ENCODE peak calls at places on chromosomes 3 and 15, in five cellular contexts. One of them, this sample, is unnamed.

GRCh38 chr3:154795582-154795981 is 284.5 kb upstream of the MME start:
- DNase-seq in BJ: peak; percentile 78
- DNase-seq in endodermal cell: no peak
- DNase-seq in AG09309: peak; percentile 70
- DNase-seq in AG04450: peak; percentile 74
- DNase-seq in this sample: peak; percentile 93

GRCh38 chr3:172635588-172635987 is 75.3 kb downstream of the NCEH1 start:
- DNase-seq in BJ: no peak
- DNase-seq in endodermal cell: no peak
- DNase-seq in AG09309: no peak
- DNase-seq in AG04450: no peak
- DNase-seq in this sample: no peak

GRCh38 chr15:58793862-58794261 is 22.8 kb downstream of the MINDY2 start:
- DNase-seq in BJ: no peak
- DNase-seq in endodermal cell: no peak
- DNase-seq in AG09309: no peak
- DNase-seq in AG04450: no peak
- DNase-seq in this sample: no peak

GRCh38 chr15:77659350-77660321 is 26.9 kb upstream of the LINGO1 start:
- DNase-seq in BJ: no peak
- DNase-seq in endodermal cell: peak; percentile 89
- DNase-seq in AG09309: peak; percentile 7
- DNase-seq in AG04450: no peak
- DNase-seq in this sample: no peak

GRCh38 chr3:173753593-173753992 is 356.0 kb downstream of the NLGN1 start:
- DNase-seq in BJ: no peak
- DNase-seq in endodermal cell: no peak
- DNase-seq in AG09309: no peak
- DNase-seq in AG04450: no peak
- DNase-seq in this sample: no peak

GRCh38 chr3:125125822-125126245 is 70.0 kb upstream of the HEG1 start:
- DNase-seq in BJ: peak; percentile 94
- DNase-seq in endodermal cell: no peak
- DNase-seq in AG09309: peak; percentile 99
- DNase-seq in AG04450: peak; percentile 84
- DNase-seq in this sample: peak; percentile 84

GRCh38 chr15:58771621-58772235 is 626 bp downstream of the MINDY2 start:
- DNase-seq in BJ: no peak
- DNase-seq in endodermal cell: peak; percentile 83
- DNase-seq in AG09309: no peak
- DNase-seq in AG04450: no peak
- DNase-seq in this sample: no peak

GRCh38 chr15:59950603-59951388 is 53.3 kb upstream of the FOXB1 start:
- DNase-seq in BJ: no peak
- DNase-seq in endodermal cell: no peak
- DNase-seq in AG09309: no peak
- DNase-seq in AG04450: no peak
- DNase-seq in this sample: no peak

GRCh38 chr3:157317895-157318294 is 118.8 kb upstream of the PTX3 start:
- DNase-seq in BJ: no peak
- DNase-seq in endodermal cell: no peak
- DNase-seq in AG09309: no peak
- DNase-seq in AG04450: no peak
- DNase-seq in this sample: no peak

DNA sequence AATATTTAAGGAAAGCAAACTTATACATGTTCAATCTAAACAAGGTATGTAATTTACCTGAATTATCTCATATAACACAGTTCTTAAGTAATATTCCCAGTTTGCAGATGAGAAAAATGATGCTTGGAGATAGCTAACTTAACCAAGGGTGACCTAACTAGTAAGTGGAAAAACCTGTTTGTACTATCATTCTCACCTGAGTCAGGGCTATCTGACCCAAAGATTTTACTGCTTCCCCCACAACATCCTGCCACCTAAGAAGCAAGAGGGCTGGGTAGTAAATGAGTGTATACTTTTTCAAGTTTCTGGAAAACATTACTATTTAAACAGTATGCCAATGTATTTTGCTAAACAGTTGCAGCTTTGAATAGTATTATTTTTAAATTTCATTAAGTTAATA is 10.6 kb downstream of the TP63 start:
- DNase-seq in BJ: no peak
- DNase-seq in endodermal cell: no peak
- DNase-seq in AG09309: no peak
- DNase-seq in AG04450: no peak
- DNase-seq in this sample: no peak
- H3K4me3 ChIP-seq in BJ: no peak overlapping the region
- H3K4me3 ChIP-seq in endodermal cell: no peak overlapping the region
- H3K4me3 ChIP-seq in AG09309: no peak overlapping the region
- H3K4me3 ChIP-seq in AG04450: no peak overlapping the region
- H3K4me3 ChIP-seq in this sample: no peak overlapping the region

DNA sequence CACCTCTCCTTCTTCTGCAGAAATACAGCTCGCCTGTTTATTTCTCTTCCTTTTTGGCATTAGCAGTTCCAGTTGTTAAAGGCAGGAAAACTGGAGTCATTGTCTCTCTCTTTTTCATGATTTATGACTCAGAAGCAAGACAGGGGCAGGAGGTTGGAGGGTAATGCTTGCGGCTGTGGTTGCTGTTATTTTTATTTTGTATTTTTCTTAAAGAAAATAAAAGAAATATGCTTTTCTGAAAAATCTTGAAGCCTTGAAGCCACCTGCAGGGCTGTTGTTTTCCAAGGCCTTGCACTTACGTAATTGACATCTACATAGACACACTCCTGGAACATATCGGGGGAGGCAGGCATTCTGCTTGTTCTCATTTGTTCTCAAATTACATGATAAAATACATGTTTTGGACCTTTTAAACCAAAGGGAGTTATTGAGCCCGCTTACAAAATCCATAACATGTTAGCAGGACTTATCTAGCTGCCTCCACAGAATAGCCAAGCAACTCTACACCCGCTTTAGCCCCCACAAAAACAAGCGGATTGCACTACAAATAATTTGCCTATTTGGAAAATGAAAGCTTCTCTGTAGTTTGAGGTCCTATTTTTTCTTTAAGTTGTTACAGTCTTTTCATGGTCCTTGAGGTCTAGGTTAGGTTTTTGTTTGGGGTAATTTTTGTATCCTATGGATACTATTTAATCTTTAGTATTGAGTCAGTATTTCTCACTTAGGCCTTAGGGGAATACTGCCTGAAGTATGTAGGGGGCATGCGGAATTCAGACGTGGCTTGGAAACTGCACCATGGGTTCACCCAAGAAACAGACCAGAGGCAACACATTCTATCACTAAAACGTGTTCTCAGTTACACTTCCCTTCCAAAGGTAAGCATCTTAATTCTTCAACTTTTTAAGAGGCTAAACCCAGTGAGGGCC is 1004.5 kb upstream of the NR2F2 start:
- DNase-seq in BJ: no peak
- DNase-seq in endodermal cell: no peak
- DNase-seq in AG09309: no peak
- DNase-seq in AG04450: no peak
- DNase-seq in this sample: peak; percentile 26
- H3K4me3 ChIP-seq in BJ: peak overlapping the region; percentile 32
- H3K4me3 ChIP-seq in endodermal cell: peak overlapping the region; percentile 78
- H3K4me3 ChIP-seq in AG09309: no peak overlapping the region
- H3K4me3 ChIP-seq in AG04450: peak overlapping the region; percentile 57
- H3K4me3 ChIP-seq in this sample: peak overlapping the region; percentile 47

GRCh38 chr3:21484323-21485154 is 266.5 kb downstream of the ZNF385D start:
- DNase-seq in BJ: no peak
- DNase-seq in endodermal cell: peak; percentile 93
- DNase-seq in AG09309: no peak
- DNase-seq in AG04450: peak; percentile 34
- DNase-seq in this sample: peak; percentile 23
- H3K4me3 ChIP-seq in BJ: no peak overlapping the region
- H3K4me3 ChIP-seq in endodermal cell: no peak overlapping the region
- H3K4me3 ChIP-seq in AG09309: no peak overlapping the region
- H3K4me3 ChIP-seq in AG04450: no peak overlapping the region
- H3K4me3 ChIP-seq in this sample: no peak overlapping the region

GRCh38 chr3:177598110-177598833 is 401.0 kb upstream of the TBL1XR1 start:
- DNase-seq in BJ: no peak
- DNase-seq in endodermal cell: no peak
- DNase-seq in AG09309: no peak
- DNase-seq in AG04450: no peak
- DNase-seq in this sample: no peak

GRCh38 chr3:177595789-177596188 is 398.5 kb upstream of the TBL1XR1 start:
- DNase-seq in BJ: no peak
- DNase-seq in endodermal cell: no peak
- DNase-seq in AG09309: no peak
- DNase-seq in AG04450: no peak
- DNase-seq in this sample: no peak

GRCh38 chr3:177596248-177596821 is 399.1 kb upstream of the TBL1XR1 start:
- DNase-seq in BJ: no peak
- DNase-seq in endodermal cell: no peak
- DNase-seq in AG09309: no peak
- DNase-seq in AG04450: no peak
- DNase-seq in this sample: no peak

GRCh38 chr3:177597325-177598109 is 400.2 kb upstream of the TBL1XR1 start:
- DNase-seq in BJ: peak; percentile 57
- DNase-seq in endodermal cell: no peak
- DNase-seq in AG09309: peak; percentile 79
- DNase-seq in AG04450: no peak
- DNase-seq in this sample: peak; percentile 81

GRCh38 chr3:177596822-177597271 is 399.6 kb upstream of the TBL1XR1 start:
- DNase-seq in BJ: no peak
- DNase-seq in endodermal cell: no peak
- DNase-seq in AG09309: no peak
- DNase-seq in AG04450: no peak
- DNase-seq in this sample: no peak
- H3K4me3 ChIP-seq in BJ: no peak overlapping the region
- H3K4me3 ChIP-seq in endodermal cell: no peak overlapping the region
- H3K4me3 ChIP-seq in AG09309: no peak overlapping the region
- H3K4me3 ChIP-seq in AG04450: no peak overlapping the region
- H3K4me3 ChIP-seq in this sample: no peak overlapping the region

DNA sequence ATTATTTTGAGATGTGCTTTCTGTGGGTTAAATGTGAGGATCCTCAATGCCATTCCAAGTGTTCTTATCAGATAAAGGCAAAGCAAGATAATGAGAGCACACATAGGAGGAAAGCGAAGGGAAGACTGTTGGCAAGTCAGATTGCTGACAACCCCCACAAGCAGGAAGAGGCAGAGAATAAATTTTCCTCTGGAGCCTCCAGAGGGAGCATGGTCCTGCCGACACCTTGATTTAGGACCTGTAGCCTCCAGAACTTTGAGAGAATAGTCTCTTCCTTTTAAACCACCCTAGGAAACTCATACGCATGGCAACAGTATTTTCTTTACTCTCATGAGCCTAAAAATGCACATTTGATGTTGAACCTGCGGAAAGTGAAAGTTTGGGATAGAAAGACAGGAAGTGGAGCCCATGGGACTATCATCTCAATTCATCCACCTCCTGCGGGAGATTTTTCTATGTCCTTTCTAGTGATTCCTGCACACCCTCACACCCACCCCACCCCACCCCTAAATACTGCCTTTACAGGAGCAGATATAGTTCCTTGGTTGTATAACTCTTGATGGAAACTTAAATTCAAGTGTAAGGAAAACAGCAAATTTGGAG is 116.7 kb upstream of the LPP start:
- DNase-seq in BJ: no peak
- DNase-seq in endodermal cell: peak; percentile 76
- DNase-seq in AG09309: no peak
- DNase-seq in AG04450: no peak
- DNase-seq in this sample: no peak
- H3K4me3 ChIP-seq in BJ: no peak overlapping the region
- H3K4me3 ChIP-seq in endodermal cell: no peak overlapping the region
- H3K4me3 ChIP-seq in AG09309: no peak overlapping the region
- H3K4me3 ChIP-seq in AG04450: no peak overlapping the region
- H3K4me3 ChIP-seq in this sample: no peak overlapping the region